ENCODE peak calls at places on chromosomes 1 and 21, in six cellular contexts. T, O, K, H, L and N are unnamed samples.

GRCh38 chr1:51061231-51061943 is 40.6 kb upstream of the C1orf185 start:
- DNase-seq in K (no peak), T (no peak), L (no peak), H (no peak), O (no peak), N (no peak)

GRCh38 chr1:52600533-52601179 is 1.5 kb upstream of the GPX7 start:
- DNase-seq in T (no peak), K (no peak), O (no peak), H (no peak), L (peak), N (no peak)

GRCh38 chr1:29697391-29697780 is 461.1 kb downstream of the PTPRU start:
- DNase-seq in T (no peak), O (no peak), L (no peak), K (no peak), H (no peak), N (no peak)

GRCh38 chr1:7940034-7940433 is 605 bp downstream of the TNFRSF9 start:
- DNase-seq in O (no peak), L (no peak), H (no peak), K (no peak), T (no peak), N (no peak)

GRCh38 chr1:229034246-229034645 is 236.7 kb upstream of the RAB4A start:
- DNase-seq in L (no peak), O (no peak), T (no peak), K (no peak), H (no peak), N (no peak)

GRCh38 chr1:63787875-63788274 is 14.1 kb downstream of the ROR1 start:
- DNase-seq in K (no peak), T (no peak), O (no peak), L (no peak), H (no peak), N (no peak)

GRCh38 chr1:234617986-234618725 is 8.2 kb upstream of the IRF2BP2 start:
- DNase-seq in H (no peak), L (peak), O (peak), T (no peak), K (no peak), N (no peak)

GRCh38 chr1:5999711-6000443 is 7.7 kb upstream of the NPHP4 start:
- DNase-seq in T (no peak), H (no peak), K (no peak), L (no peak), O (no peak), N (no peak)

GRCh38 chr1:2526824-2527552 is 592 bp upstream of the PANK4 start:
- DNase-seq in T (no peak), L (no peak), O (no peak), K (peak), H (no peak), N (peak)

GRCh38 chr1:30857964-30858363 is 50.6 kb downstream of the SDC3 start:
- DNase-seq in H (no peak), K (no peak), T (no peak), O (no peak), L (no peak), N (no peak)

GRCh38 chr1:2067393-2067792 is 17.2 kb downstream of the PRKCZ start:
- DNase-seq in L (no peak), O (no peak), K (no peak), T (no peak), H (no peak), N (no peak)

GRCh38 chr1:55064071-55064581 is 24.8 kb downstream of the PCSK9 start:
- DNase-seq in L (no peak), H (no peak), T (no peak), K (no peak), O (no peak), N (no peak)

GRCh38 chr21:43827015-43827611 is 37.7 kb downstream of the RRP1 start:
- DNase-seq in H (no peak), T (no peak), O (no peak), K (no peak), L (no peak), N (no peak)

GRCh38 chr1:211260161-211261107 is 1.3 kb downstream of the RCOR3 start:
- DNase-seq in K (no peak), L (peak), O (peak), T (peak), H (peak), N (peak)

GRCh38 chr1:23964790-23965740 is 5.4 kb downstream of the PNRC2 start:
- DNase-seq in L (no peak), H (no peak), K (no peak), T (no peak), O (peak), N (no peak)

GRCh38 chr21:42830456-42831455 is 48.6 kb downstream of the WDR4 start:
- DNase-seq in H (peak), L (no peak), K (no peak), O (no peak), T (no peak), N (peak)

GRCh38 chr1:111204211-111204883 is 3.9 kb upstream of the DENND2D start:
- DNase-seq in T (no peak), O (no peak), K (peak), L (no peak), H (no peak), N (no peak)

GRCh38 chr1:81517987-81518386 is 282.7 kb upstream of the ADGRL2 start:
- DNase-seq in K (no peak), O (no peak), L (no peak), T (no peak), H (no peak), N (no peak)

GRCh38 chr1:90726716-90727480 is 9.8 kb upstream of the BARHL2 start:
- DNase-seq in O (no peak), L (no peak), T (no peak), K (no peak), H (no peak), N (no peak)

GRCh38 chr1:240100351-240100750 is 8.7 kb downstream of the FMN2 start:
- DNase-seq in O (no peak), K (no peak), L (no peak), T (no peak), H (no peak), N (no peak)

GRCh38 chr1:116986531-116987255 is 14.9 kb upstream of the CD101 start:
- DNase-seq in H (peak), K (no peak), T (no peak), O (no peak), L (no peak), N (peak)

GRCh38 chr1:64608651-64609048 is 136.2 kb upstream of the RAVER2 start:
- DNase-seq in L (no peak), H (no peak), O (no peak), T (no peak), K (no peak), N (no peak)

GRCh38 chr21:14670409-14670808 is 124.3 kb upstream of the SAMSN1 start:
- DNase-seq in O (no peak), K (no peak), H (no peak), T (no peak), L (no peak), N (no peak)

GRCh38 chr1:157460381-157460780 is 91.9 kb downstream of the FCRL5 start:
- DNase-seq in T (no peak), L (no peak), H (no peak), O (no peak), K (no peak), N (no peak)

DNA sequence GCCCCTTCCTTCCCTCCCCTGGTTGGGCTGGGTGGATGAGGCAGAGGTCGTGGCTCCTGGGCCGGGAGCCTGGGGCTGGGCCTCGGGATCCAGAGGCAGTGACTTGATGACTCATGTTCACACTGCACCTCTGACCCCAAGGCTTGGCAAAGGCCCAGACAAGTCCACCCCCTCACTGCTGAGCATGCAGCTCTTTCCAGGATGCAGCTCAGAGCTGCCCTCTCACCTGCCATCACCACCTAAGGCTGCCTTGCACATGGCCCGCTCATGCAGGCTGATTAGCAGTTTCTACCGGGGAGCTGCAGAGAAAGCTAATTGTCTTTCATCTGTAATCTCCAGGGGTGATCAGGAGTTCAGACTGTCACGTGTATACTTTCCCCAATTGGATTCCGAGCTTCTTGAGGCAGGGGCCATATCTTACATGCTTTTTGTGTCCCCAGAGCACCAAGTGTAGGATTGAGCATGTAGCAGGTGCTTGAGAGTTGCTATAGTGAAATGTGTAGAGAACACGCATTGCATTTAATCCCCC is 62.1 kb downstream of the LRRN2 start:
- DNase-seq in H (peak), T (peak), K (no peak), O (peak), L (peak), N (peak)
- TF ChIP-seq MYC in H (peak), T (no peak), K (no peak), O (no peak), L (peak), N (no peak)

DNA sequence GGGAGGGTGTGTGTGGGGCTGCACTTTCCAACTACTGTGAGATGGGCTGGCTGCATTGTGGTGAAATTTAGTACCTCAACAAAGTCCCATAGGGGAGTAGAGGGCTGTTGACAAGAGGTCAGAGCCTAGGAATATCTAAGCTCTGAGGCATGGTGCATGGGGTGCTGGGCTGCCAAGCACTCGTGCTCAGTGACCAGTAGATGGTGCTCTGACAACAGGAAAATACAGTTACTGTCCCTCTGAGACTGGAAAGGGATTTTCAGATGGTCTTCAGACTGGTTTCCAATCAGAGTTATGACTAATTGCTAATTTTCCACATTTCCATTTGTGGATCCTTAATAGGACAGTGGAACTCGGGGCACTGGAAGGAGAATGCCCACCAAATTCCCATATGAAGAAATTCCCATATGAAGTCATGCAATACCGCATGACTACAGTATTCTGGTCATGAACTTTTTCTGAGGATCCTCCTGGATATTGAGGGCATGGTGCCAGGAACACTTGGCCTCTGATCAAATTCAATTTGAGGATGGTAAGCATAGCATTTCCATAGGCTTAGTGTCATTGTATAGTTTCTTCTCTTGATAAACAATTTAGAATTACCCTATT is 4.1 kb upstream of the CACNA1E start:
- DNase-seq in O (peak), H (peak), T (peak), K (peak), L (peak), N (peak)
- TF ChIP-seq CTCF in O (peak), H (peak), T (peak), K (peak), L (peak), N (peak)

DNA sequence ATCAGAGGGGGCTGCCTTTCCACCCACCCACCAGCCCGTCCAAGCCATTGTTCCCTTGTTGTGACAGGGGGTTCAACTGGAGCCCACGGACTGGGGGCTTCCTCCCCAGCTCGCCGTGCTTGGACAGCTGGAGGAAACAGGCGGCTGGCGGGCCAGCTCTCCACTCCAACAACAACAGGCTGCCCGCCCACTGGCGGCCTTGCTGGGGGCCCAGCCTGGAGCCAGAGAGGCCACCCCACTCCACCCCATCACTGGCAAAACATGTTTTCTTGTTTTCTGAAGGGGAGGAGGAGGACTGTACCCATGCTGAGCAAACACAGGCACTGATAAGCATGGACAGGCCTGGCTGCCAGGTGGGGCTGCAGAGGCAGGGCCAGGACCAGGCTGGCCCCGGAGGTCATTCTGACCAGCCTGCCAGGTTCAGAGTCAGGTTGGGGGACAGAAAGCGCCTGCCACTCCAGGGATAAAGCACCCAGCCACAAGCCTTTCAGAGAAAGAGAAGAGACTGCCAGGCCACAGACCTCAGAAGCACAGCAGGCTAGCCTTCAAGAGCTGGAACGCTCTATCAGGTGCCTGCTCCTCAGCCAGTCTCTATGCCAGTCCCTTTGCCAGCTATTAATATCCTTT is 32.8 kb downstream of the GJA4 start:
- DNase-seq in K (no peak), O (peak), H (peak), T (no peak), L (peak), N (no peak)
- TF ChIP-seq POLR2A in K (no peak), O (no peak), H (no peak), T (no peak), L (no peak), N (no peak)

GRCh38 chr1:13662498-13662897 is 37.5 kb upstream of the PRDM2 start:
- DNase-seq in H (no peak), L (no peak), K (no peak), O (no peak), T (no peak), N (no peak)
- TF ChIP-seq MYC in H (no peak), L (no peak), K (no peak), O (no peak), T (no peak), N (no peak)

GRCh38 chr1:46556822-46557221 is 5.4 kb upstream of the KNCN start:
- DNase-seq in L (no peak), K (no peak), H (no peak), T (no peak), O (peak), N (peak)
- TF ChIP-seq CTCF in L (no peak), K (no peak), H (peak), T (no peak), O (no peak), N (no peak)

GRCh38 chr1:11535316-11535715 is 56.4 kb downstream of the DISP3 start:
- DNase-seq in O (no peak), K (no peak), T (no peak), H (no peak), L (no peak), N (no peak)

GRCh38 chr1:11537380-11537764 is 58.4 kb downstream of the DISP3 start:
- DNase-seq in H (no peak), T (no peak), L (no peak), K (no peak), O (no peak), N (no peak)

GRCh38 chr1:11537854-11538591 is 59.1 kb downstream of the DISP3 start:
- DNase-seq in H (no peak), O (no peak), K (no peak), L (no peak), T (no peak), N (no peak)

GRCh38 chr1:11535761-11536572 is 57.0 kb downstream of the DISP3 start:
- DNase-seq in T (peak), K (no peak), O (no peak), H (peak), L (peak), N (peak)

DNA sequence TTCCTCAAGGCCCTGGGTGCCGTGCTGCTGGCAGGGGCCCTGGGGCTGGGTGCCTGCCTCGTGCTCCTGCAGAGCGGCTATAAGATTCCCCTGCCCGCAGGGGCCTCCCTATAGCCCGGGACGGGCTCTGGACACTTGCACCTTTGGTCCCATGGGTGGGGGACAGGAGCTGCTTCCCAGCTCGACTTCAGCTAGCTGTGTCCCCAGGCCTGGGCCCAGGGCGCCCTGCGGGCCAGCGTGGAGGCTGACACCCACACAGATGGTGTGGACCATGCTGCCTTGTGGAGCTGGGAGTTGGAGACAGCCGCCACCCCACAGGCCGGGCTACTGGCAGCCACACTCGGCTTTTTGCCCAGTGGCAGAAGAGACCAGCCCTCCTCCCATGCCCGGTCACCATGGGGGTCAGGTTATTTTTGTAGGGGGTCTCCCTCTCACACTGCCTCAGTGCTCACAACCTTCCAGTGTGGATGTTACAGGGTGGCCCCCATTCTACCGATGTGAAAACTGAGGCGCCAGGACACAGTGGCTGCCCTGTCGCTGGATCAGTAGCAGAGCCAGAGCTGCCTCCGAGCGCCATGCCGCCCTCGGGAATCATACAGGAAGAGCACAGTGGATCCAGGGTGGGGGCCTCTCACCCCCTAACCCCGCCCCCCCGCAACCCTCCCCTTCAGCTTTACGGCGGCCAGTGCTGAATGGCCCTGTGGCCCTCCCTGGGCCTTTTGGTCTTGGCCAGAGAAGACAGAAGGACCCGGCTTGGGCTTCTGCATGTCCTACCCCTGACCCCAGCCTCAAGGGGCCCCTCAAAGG is 57.8 kb downstream of the DISP3 start:
- DNase-seq in O (no peak), T (no peak), L (no peak), H (no peak), K (no peak), N (no peak)
- TF ChIP-seq POLR2A in O (no peak), T (no peak), L (no peak), H (no peak), K (no peak), N (no peak)

DNA sequence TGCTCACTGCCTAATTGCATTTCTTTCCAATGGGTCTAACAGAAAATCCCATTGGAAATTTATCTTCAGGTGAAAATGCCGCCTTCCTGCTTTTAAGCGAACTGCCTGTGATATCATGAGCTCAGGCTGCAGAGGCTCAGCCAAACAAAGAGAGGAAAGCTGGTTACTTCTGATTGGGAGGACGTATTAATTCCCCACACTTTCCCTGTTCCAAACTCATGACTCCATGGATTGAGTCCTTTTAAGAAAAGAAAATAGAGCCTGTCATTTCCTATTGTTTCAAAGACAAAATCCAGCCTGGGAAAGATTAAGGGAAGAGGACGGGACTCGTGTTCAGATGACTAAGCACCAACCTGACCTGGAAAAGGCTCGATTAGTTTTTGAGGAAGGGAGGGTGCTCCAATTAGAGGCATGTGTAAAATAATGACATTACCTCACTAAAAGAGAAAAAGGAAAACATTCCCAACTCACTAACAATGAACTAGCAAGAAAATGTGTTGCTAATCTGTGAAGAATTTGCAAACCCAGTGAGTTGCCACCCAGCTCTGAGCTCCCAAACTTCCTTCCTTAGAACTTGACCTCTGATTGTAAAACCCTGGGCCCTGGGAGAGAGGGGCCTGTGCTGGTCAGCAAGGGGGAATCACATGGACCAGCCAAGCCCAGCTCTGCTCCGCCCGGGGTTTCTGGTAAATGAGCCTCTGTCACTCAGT is 61.2 kb downstream of the TCP10L start:
- DNase-seq in L (no peak), T (no peak), K (no peak), O (peak), H (no peak), N (no peak)
- TF ChIP-seq MYC in L (no peak), T (no peak), K (no peak), O (no peak), H (no peak), N (no peak)

GRCh38 chr1:21814241-21814918 is 2.3 kb downstream of the LDLRAD2 start:
- DNase-seq in L (no peak), O (no peak), K (no peak), T (no peak), H (peak), N (peak)
- TF ChIP-seq CTCF in L (no peak), O (peak), K (peak), T (no peak), H (peak), N (peak)

GRCh38 chr1:156119503-156120209 is 5.1 kb downstream of the LMNA start:
- DNase-seq in T (no peak), K (no peak), O (peak), H (peak), L (no peak), N (peak)

GRCh38 chr1:156117414-156118174 is 3.1 kb downstream of the LMNA start:
- DNase-seq in T (no peak), O (no peak), L (no peak), K (no peak), H (no peak), N (no peak)

GRCh38 chr1:156115514-156116374 is 1.2 kb downstream of the LMNA start:
- DNase-seq in T (no peak), H (no peak), O (peak), K (no peak), L (peak), N (peak)

GRCh38 chr1:156120318-156120717 is 5.8 kb downstream of the LMNA start:
- DNase-seq in O (no peak), H (no peak), L (no peak), T (no peak), K (no peak), N (no peak)

GRCh38 chr1:156118175-156118868 is 3.8 kb downstream of the LMNA start:
- DNase-seq in K (no peak), H (no peak), T (no peak), O (no peak), L (peak), N (no peak)
- TF ChIP-seq POLR2A in K (no peak), H (no peak), T (no peak), O (no peak), L (peak), N (no peak)